ENCODE peak calls at places on chromosomes 1 and 21, in four cellular contexts. One of them, this sample, is unnamed. For H3K4me1, the result is how much of the 10 kb centered on the place peaks cover.

GRCh38 chr1:34642679-34643078 is 112.2 kb upstream of the GJB5 start:
- DNase-seq in tibial artery: no peak
- DNase-seq in esophagus muscularis mucosa: no peak
- DNase-seq in neuronal stem cell: no peak
- DNase-seq in this sample: no peak

GRCh38 chr1:246795094-246795671 is 71.0 kb downstream of the SCCPDH start:
- DNase-seq in esophagus muscularis mucosa: no peak
- DNase-seq in neuronal stem cell: no peak
- DNase-seq in tibial artery: no peak
- DNase-seq in this sample: no peak

GRCh38 chr1:167479331-167479979 is 38.9 kb downstream of the CD247 start:
- DNase-seq in tibial artery: no peak
- DNase-seq in esophagus muscularis mucosa: no peak
- DNase-seq in neuronal stem cell: no peak
- DNase-seq in this sample: no peak

GRCh38 chr21:43861716-43862115 is 3.3 kb upstream of the AGPAT3 start:
- DNase-seq in tibial artery: no peak
- DNase-seq in neuronal stem cell: no peak
- DNase-seq in esophagus muscularis mucosa: no peak
- DNase-seq in this sample: no peak

GRCh38 chr1:155888481-155888880 is 22.7 kb downstream of the RIT1 start:
- DNase-seq in neuronal stem cell: no peak
- DNase-seq in esophagus muscularis mucosa: no peak
- DNase-seq in tibial artery: no peak
- DNase-seq in this sample: no peak

GRCh38 chr21:33028759-33029511 is 3.2 kb downstream of the OLIG2 start:
- DNase-seq in neuronal stem cell: no peak
- DNase-seq in tibial artery: no peak
- DNase-seq in esophagus muscularis mucosa: no peak
- DNase-seq in this sample: no peak

GRCh38 chr1:175273656-175274055 is 81.1 kb upstream of the KIAA0040 start:
- DNase-seq in tibial artery: peak
- DNase-seq in neuronal stem cell: no peak
- DNase-seq in esophagus muscularis mucosa: no peak
- DNase-seq in this sample: no peak

GRCh38 chr1:199784127-199784526 is 243.4 kb upstream of the NR5A2 start:
- DNase-seq in tibial artery: no peak
- DNase-seq in esophagus muscularis mucosa: no peak
- DNase-seq in neuronal stem cell: no peak
- DNase-seq in this sample: no peak

GRCh38 chr21:42474043-42474831 is 21.8 kb downstream of the RSPH1 start:
- DNase-seq in tibial artery: no peak
- DNase-seq in neuronal stem cell: no peak
- DNase-seq in esophagus muscularis mucosa: no peak
- DNase-seq in this sample: no peak

GRCh38 chr1:215720121-215720520 is 153.0 kb downstream of the KCTD3 start:
- DNase-seq in neuronal stem cell: no peak
- DNase-seq in esophagus muscularis mucosa: no peak
- DNase-seq in tibial artery: no peak
- DNase-seq in this sample: no peak

GRCh38 chr1:83593073-83593472 is 405.9 kb downstream of the TTLL7 start:
- DNase-seq in tibial artery: no peak
- DNase-seq in esophagus muscularis mucosa: no peak
- DNase-seq in neuronal stem cell: peak
- DNase-seq in this sample: no peak

GRCh38 chr1:1270813-1271212 is 2.8 kb downstream of the UBE2J2 start:
- DNase-seq in neuronal stem cell: no peak
- DNase-seq in tibial artery: no peak
- DNase-seq in esophagus muscularis mucosa: no peak
- DNase-seq in this sample: no peak

GRCh38 chr1:162889989-162890388 is 29.0 kb upstream of the CCDC190 start:
- DNase-seq in tibial artery: no peak
- DNase-seq in neuronal stem cell: no peak
- DNase-seq in esophagus muscularis mucosa: no peak
- DNase-seq in this sample: no peak

GRCh38 chr1:238161955-238162354 is 271.2 kb upstream of the ZP4 start:
- DNase-seq in tibial artery: no peak
- DNase-seq in neuronal stem cell: no peak
- DNase-seq in esophagus muscularis mucosa: no peak
- DNase-seq in this sample: no peak

GRCh38 chr1:11784993-11785769 is 20.6 kb downstream of the MTHFR start:
- DNase-seq in neuronal stem cell: peak
- DNase-seq in esophagus muscularis mucosa: no peak
- DNase-seq in tibial artery: peak
- DNase-seq in this sample: no peak

GRCh38 chr1:221449194-221449593 is 292.7 kb downstream of the DUSP10 start:
- DNase-seq in neuronal stem cell: no peak
- DNase-seq in tibial artery: no peak
- DNase-seq in esophagus muscularis mucosa: no peak
- DNase-seq in this sample: no peak

GRCh38 chr1:206897175-206897574 is at the start of gene IL24:
- DNase-seq in esophagus muscularis mucosa: no peak
- DNase-seq in neuronal stem cell: no peak
- DNase-seq in tibial artery: no peak
- DNase-seq in this sample: no peak

GRCh38 chr1:167594827-167595226 is 35.2 kb upstream of the RCSD1 start:
- DNase-seq in neuronal stem cell: no peak
- DNase-seq in tibial artery: no peak
- DNase-seq in esophagus muscularis mucosa: no peak
- DNase-seq in this sample: no peak

GRCh38 chr21:33815153-33815707 is 100.4 kb downstream of the ATP5PO start:
- DNase-seq in tibial artery: peak
- DNase-seq in neuronal stem cell: no peak
- DNase-seq in esophagus muscularis mucosa: no peak
- DNase-seq in this sample: no peak

GRCh38 chr21:37683396-37684114 is 232.7 kb downstream of the KCNJ6 start:
- DNase-seq in neuronal stem cell: no peak
- DNase-seq in tibial artery: no peak
- DNase-seq in esophagus muscularis mucosa: no peak
- DNase-seq in this sample: no peak

GRCh38 chr1:195071461-195071860 is 1536.8 kb downstream of the KCNT2 start:
- DNase-seq in esophagus muscularis mucosa: no peak
- DNase-seq in neuronal stem cell: no peak
- DNase-seq in tibial artery: no peak
- DNase-seq in this sample: no peak

GRCh38 chr1:94385354-94385947 is 32.7 kb upstream of the ABCD3 start:
- DNase-seq in neuronal stem cell: no peak
- DNase-seq in tibial artery: no peak
- DNase-seq in esophagus muscularis mucosa: no peak
- DNase-seq in this sample: no peak

GRCh38 chr1:69223156-69223555 is 344.6 kb upstream of the LRRC7 start:
- DNase-seq in neuronal stem cell: no peak
- DNase-seq in esophagus muscularis mucosa: no peak
- DNase-seq in tibial artery: no peak
- DNase-seq in this sample: no peak

GRCh38 chr1:221416723-221417122 is 325.2 kb downstream of the DUSP10 start:
- DNase-seq in esophagus muscularis mucosa: no peak
- DNase-seq in neuronal stem cell: no peak
- DNase-seq in tibial artery: no peak
- DNase-seq in this sample: no peak

GRCh38 chr21:34914239-34914638 is 134.9 kb downstream of the RUNX1 start:
- DNase-seq in esophagus muscularis mucosa: no peak
- DNase-seq in neuronal stem cell: no peak
- DNase-seq in tibial artery: no peak
- DNase-seq in this sample: no peak

GRCh38 chr1:168643152-168643551 is 66.7 kb downstream of the XCL1 start:
- DNase-seq in tibial artery: no peak
- DNase-seq in neuronal stem cell: no peak
- DNase-seq in esophagus muscularis mucosa: no peak
- DNase-seq in this sample: no peak

GRCh38 chr1:244654284-244655038 is 1.5 kb downstream of the DESI2 start:
- DNase-seq in esophagus muscularis mucosa: no peak
- DNase-seq in neuronal stem cell: no peak
- DNase-seq in tibial artery: no peak
- DNase-seq in this sample: no peak

GRCh38 chr1:204924013-204924759 is 53.5 kb downstream of the NFASC start:
- DNase-seq in neuronal stem cell: no peak
- DNase-seq in esophagus muscularis mucosa: no peak
- DNase-seq in tibial artery: no peak
- DNase-seq in this sample: no peak

GRCh38 chr1:241637604-241638003 is 2.6 kb downstream of the CHML start:
- DNase-seq in esophagus muscularis mucosa: no peak
- DNase-seq in tibial artery: no peak
- DNase-seq in neuronal stem cell: no peak
- DNase-seq in this sample: no peak

GRCh38 chr1:198901280-198901679 is 262.4 kb downstream of the PTPRC start:
- DNase-seq in neuronal stem cell: no peak
- DNase-seq in tibial artery: no peak
- DNase-seq in esophagus muscularis mucosa: no peak
- DNase-seq in this sample: no peak

GRCh38 chr1:95561244-95561840 is 327.3 kb downstream of the RWDD3 start:
- DNase-seq in neuronal stem cell: no peak
- DNase-seq in esophagus muscularis mucosa: no peak
- DNase-seq in tibial artery: no peak
- DNase-seq in this sample: no peak

GRCh38 chr21:20875741-20876140 is 122.5 kb upstream of the NCAM2 start:
- DNase-seq in esophagus muscularis mucosa: no peak
- DNase-seq in neuronal stem cell: peak
- DNase-seq in tibial artery: no peak
- DNase-seq in this sample: no peak

GRCh38 chr1:225677350-225678124 is 24.6 kb upstream of the ENAH start:
- DNase-seq in neuronal stem cell: no peak
- DNase-seq in tibial artery: no peak
- DNase-seq in esophagus muscularis mucosa: no peak
- DNase-seq in this sample: no peak

GRCh38 chr1:170214117-170214979 is 68.6 kb downstream of the NTMT2 start:
- DNase-seq in tibial artery: no peak
- DNase-seq in neuronal stem cell: no peak
- DNase-seq in esophagus muscularis mucosa: no peak
- DNase-seq in this sample: no peak

GRCh38 chr1:6638226-6638625 is 13.6 kb downstream of the THAP3 start:
- DNase-seq in esophagus muscularis mucosa: no peak
- DNase-seq in neuronal stem cell: no peak
- DNase-seq in tibial artery: peak
- DNase-seq in this sample: peak

GRCh38 chr1:181107711-181108110 is 19.2 kb downstream of the IER5 start:
- DNase-seq in tibial artery: no peak
- DNase-seq in esophagus muscularis mucosa: no peak
- DNase-seq in neuronal stem cell: no peak
- DNase-seq in this sample: no peak
- H3K4me1 ChIP-seq in tibial artery: under half
- H3K4me1 ChIP-seq in esophagus muscularis mucosa: under half
- H3K4me1 ChIP-seq in neuronal stem cell: under half
- H3K4me1 ChIP-seq in this sample: under half

DNA sequence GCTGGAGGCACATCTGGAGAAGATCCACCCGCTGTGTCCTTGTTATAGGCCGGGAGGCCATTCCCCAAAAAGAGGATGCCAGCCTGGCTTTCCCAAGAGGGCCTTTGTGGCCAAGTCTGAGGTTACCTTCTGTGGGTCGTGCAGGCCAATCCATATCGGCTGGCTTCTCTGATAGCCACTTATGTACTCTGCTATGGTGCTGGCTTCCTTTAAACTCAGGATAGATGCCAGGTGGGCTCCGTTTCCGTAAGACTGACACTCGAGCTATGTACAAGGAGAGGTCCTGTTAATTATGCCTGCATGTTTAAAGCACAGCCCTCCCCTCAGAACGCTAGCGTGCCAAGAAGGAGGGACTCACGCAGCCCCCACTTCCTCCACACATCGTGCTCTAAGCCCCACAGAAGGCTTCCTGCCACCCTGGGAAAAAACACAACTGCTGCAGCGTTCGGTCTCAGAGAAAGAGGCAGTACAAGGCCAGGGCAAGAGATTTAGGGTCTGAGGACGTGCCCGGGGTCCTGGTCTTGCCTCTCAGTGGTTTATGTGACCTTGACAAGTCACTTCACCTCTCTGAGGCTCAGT is 11.6 kb downstream of the REG4 start:
- DNase-seq in tibial artery: no peak
- DNase-seq in esophagus muscularis mucosa: peak
- DNase-seq in neuronal stem cell: no peak
- DNase-seq in this sample: no peak
- H3K4me1 ChIP-seq in tibial artery: under half
- H3K4me1 ChIP-seq in esophagus muscularis mucosa: under half
- H3K4me1 ChIP-seq in neuronal stem cell: under half
- H3K4me1 ChIP-seq in this sample: under half

GRCh38 chr1:23836037-23836436 is 10.8 kb upstream of the HMGCL start:
- DNase-seq in tibial artery: no peak
- DNase-seq in esophagus muscularis mucosa: no peak
- DNase-seq in neuronal stem cell: no peak
- DNase-seq in this sample: no peak

GRCh38 chr1:23837905-23838304 is 12.7 kb upstream of the HMGCL start:
- DNase-seq in neuronal stem cell: no peak
- DNase-seq in tibial artery: no peak
- DNase-seq in esophagus muscularis mucosa: no peak
- DNase-seq in this sample: no peak

GRCh38 chr1:23843644-23844043 is 18.4 kb upstream of the HMGCL start:
- DNase-seq in neuronal stem cell: no peak
- DNase-seq in esophagus muscularis mucosa: no peak
- DNase-seq in tibial artery: no peak
- DNase-seq in this sample: no peak

DNA sequence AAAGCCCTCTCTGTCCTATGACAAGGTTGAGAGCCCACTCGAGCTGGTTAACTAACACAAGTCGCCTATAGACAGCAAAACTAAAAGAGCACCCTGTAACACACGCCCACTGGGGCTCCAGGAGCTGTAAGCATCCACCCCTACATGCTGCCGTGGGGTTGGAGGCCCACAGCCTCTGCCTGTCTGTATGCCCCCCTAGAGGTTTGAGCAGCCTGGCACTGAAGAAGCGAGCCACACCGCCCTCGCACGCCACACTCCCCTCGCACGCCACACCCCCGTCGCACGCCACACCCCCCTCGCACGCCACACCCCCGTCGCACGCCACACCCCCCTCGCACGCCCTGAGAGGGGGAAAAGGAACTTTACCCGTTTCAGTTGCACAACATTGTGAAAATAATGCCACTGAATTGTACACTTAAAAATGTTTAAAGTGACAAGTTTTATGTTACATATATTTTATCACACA is 13.2 kb upstream of the HMGCL start:
- DNase-seq in neuronal stem cell: peak
- DNase-seq in tibial artery: peak
- DNase-seq in esophagus muscularis mucosa: peak
- DNase-seq in this sample: peak
- H3K4me1 ChIP-seq in neuronal stem cell: under half
- H3K4me1 ChIP-seq in tibial artery: under half
- H3K4me1 ChIP-seq in esophagus muscularis mucosa: under half
- H3K4me1 ChIP-seq in this sample: under half

GRCh38 chr1:16374266-16374665 is 7.2 kb downstream of the SZRD1 start:
- DNase-seq in esophagus muscularis mucosa: no peak
- DNase-seq in neuronal stem cell: no peak
- DNase-seq in tibial artery: no peak
- DNase-seq in this sample: no peak

GRCh38 chr1:16380868-16381267 is 13.8 kb downstream of the SZRD1 start:
- DNase-seq in tibial artery: no peak
- DNase-seq in esophagus muscularis mucosa: no peak
- DNase-seq in neuronal stem cell: no peak
- DNase-seq in this sample: no peak

GRCh38 chr1:16375521-16376359 is 8.7 kb downstream of the SZRD1 start:
- DNase-seq in esophagus muscularis mucosa: no peak
- DNase-seq in tibial artery: no peak
- DNase-seq in neuronal stem cell: no peak
- DNase-seq in this sample: no peak

GRCh38 chr1:16378443-16378842 is 11.4 kb downstream of the SZRD1 start:
- DNase-seq in tibial artery: no peak
- DNase-seq in neuronal stem cell: no peak
- DNase-seq in esophagus muscularis mucosa: no peak
- DNase-seq in this sample: no peak

GRCh38 chr1:16376971-16377370 is 9.9 kb downstream of the SZRD1 start:
- DNase-seq in neuronal stem cell: no peak
- DNase-seq in esophagus muscularis mucosa: no peak
- DNase-seq in tibial artery: no peak
- DNase-seq in this sample: no peak
- H3K4me1 ChIP-seq in neuronal stem cell: under half
- H3K4me1 ChIP-seq in esophagus muscularis mucosa: half or more
- H3K4me1 ChIP-seq in tibial artery: under half
- H3K4me1 ChIP-seq in this sample: half or more

This sample was measured in thoracic aorta.